ENCODE peak calls at places on chromosomes 5 and 9, in four cellular contexts. N is K562, X is H1, H is GM12878. F is an unnamed sample.

GRCh38 chr9:132703336-132703735 is 33.1 kb downstream of the GTF3C4 start:
- DNase-seq in X (no peak), H (no peak), N (no peak), F (peak; percentile 21)

GRCh38 chr9:132756214-132756799 is 86.0 kb downstream of the GTF3C4 start:
- DNase-seq in H (no peak), N (no peak), X (no peak), F (no peak)

GRCh38 chr5:103428411-103428871 is 134.1 kb downstream of the NUDT12 start:
- DNase-seq in X (no peak), N (no peak), H (no peak), F (peak; percentile 27)

GRCh38 chr9:127873886-127874285 is 3.6 kb downstream of the AK1 start:
- DNase-seq in N (no peak), H (no peak), X (no peak), F (no peak)

GRCh38 chr9:120808931-120809330 is 15.7 kb upstream of the FBXW2 start:
- DNase-seq in X (no peak), H (no peak), N (no peak), F (no peak)

GRCh38 chr9:104074876-104075275 is 19.2 kb upstream of the SMC2 start:
- DNase-seq in N (no peak), X (no peak), H (no peak), F (peak; percentile 32)

GRCh38 chr5:129670944-129671343 is 77.0 kb upstream of the MINAR2 start:
- DNase-seq in X (no peak), N (no peak), H (no peak), F (no peak)

GRCh38 chr9:109488791-109489492 is 9.2 kb downstream of the PTPN3 start:
- DNase-seq in H (no peak), N (no peak), X (no peak), F (no peak)

GRCh38 chr9:137614631-137615386 is 4.0 kb upstream of the EHMT1 start:
- DNase-seq in N (no peak), X (no peak), H (no peak), F (no peak)

GRCh38 chr5:34905564-34905963 is 9.7 kb downstream of the RAD1 start:
- DNase-seq in H (no peak), X (no peak), N (peak; percentile 41), F (no peak)

GRCh38 chr9:115923903-115924668 is 229.5 kb upstream of the PAPPA start:
- DNase-seq in H (no peak), X (no peak), N (no peak), F (peak; percentile 23)

GRCh38 chr5:65262590-65263189 is 219.0 kb downstream of the ADAMTS6 start:
- DNase-seq in H (no peak), N (no peak), X (no peak), F (no peak)

GRCh38 chr9:26579047-26579446 is 313.6 kb downstream of the CAAP1 start:
- DNase-seq in X (no peak), N (no peak), H (no peak), F (no peak)

DNA sequence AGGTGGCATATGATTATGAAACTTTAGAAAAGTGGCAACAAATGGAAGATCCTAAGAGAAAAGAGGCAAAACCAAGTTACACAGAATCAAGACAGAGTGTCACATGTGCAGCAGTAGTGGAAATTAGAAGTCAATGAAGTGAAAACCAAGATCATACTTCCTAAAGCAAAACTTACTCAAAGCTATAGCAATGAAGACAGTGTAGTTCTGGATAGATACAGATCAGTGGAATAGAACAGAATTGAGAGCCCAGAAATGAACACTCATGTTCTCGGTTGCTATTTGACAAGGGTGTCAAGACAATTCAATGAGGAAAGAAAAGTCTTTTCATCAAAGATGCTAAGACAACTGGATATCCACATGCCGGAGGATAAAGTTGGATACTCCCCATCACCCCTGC is 43.5 kb downstream of the NAA35 start:
- DNase-seq in H (no peak), X (no peak), N (no peak), F (no peak)
- TF ChIP-seq BRCA1 in H (no peak), X (no peak), N (no peak), F (no peak)

DNA sequence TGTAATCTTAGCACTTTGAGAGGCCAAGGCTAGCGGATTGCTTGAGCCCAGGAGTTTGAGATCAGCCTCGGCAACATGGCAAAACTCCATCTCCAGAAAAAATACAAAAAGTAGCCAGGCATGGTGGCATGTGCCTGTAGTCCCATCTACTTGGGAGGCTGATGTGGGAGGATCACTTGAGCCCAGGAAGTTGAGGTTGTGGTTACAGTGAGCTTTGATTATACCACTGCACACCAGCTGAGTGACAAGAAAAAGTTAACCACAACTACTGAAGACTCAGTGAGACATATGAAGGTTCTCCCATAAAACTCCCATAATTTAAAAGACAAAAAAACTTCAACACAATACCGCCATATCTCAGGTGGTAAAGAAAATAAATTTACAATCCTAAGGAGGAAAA is 98.0 kb downstream of the NR6A1 start:
- DNase-seq in N (no peak), H (no peak), X (no peak), F (no peak)
- TF ChIP-seq USF2 in N (no peak), H (no peak), X (no peak), F (no peak)

DNA sequence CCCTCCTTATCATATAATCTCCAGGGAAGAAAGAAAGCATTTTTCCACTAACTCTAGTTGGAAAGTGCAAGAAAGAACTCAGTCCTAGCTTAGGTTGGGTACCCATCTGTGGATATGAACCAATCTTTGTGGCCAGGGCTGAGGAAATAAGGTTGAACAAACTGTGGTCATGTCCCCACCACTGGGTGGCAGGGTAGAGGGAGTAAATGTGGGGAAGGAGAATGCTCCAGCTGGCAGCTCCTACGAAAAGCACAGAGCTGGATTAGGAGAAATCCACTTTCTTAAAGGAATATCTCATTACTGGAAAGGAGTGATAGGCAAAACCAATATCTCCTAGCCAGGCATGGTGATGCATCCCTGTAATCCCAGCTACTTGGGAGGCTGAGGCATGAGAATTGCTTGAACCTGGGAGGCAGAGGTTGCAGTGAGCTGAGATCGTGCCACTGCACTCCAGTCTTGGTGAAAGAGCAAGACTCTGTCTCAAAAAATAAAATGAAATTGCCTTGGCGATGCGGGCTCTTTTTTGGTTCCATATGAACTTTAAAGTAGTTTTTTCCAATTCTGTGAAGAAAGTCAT is 175.1 kb downstream of the CCDC192 start:
- DNase-seq in H (no peak), X (peak; percentile 67), N (no peak), F (peak; percentile 36)
- TF ChIP-seq CBX5 in H (no peak), X (no peak), N (no peak), F (no peak)

GRCh38 chr5:9347032-9347431 is 198.8 kb downstream of the SEMA5A start:
- DNase-seq in N (no peak), H (no peak), X (no peak), F (no peak)

GRCh38 chr5:9351535-9351934 is 194.3 kb downstream of the SEMA5A start:
- DNase-seq in N (no peak), H (no peak), X (no peak), F (no peak)

GRCh38 chr5:9350301-9350797 is 195.5 kb downstream of the SEMA5A start:
- DNase-seq in H (no peak), X (no peak), N (no peak), F (no peak)

GRCh38 chr5:9347541-9348295 is 198.2 kb downstream of the SEMA5A start:
- DNase-seq in N (no peak), H (no peak), X (no peak), F (no peak)

GRCh38 chr5:9348296-9348996 is 197.4 kb downstream of the SEMA5A start:
- DNase-seq in X (no peak), N (no peak), H (no peak), F (no peak)
- TF ChIP-seq BRCA1 in X (no peak), N (no peak), H (no peak), F (no peak)

GRCh38 chr5:10611290-10611689 is 47.4 kb downstream of the ANKRD33B start:
- DNase-seq in H (no peak), X (no peak), N (no peak), F (no peak)
- TF ChIP-seq USF2 in H (no peak), X (no peak), N (no peak), F (no peak)

GRCh38 chr9:35937227-35937626 is 20.7 kb downstream of the OR2S2 start:
- DNase-seq in N (no peak), X (no peak), H (no peak), F (no peak)

GRCh38 chr9:35933525-35934067 is 24.3 kb downstream of the SPAAR start:
- DNase-seq in H (no peak), N (no peak), X (no peak), F (no peak)

GRCh38 chr9:35938474-35939145 is 19.3 kb downstream of the OR2S2 start:
- DNase-seq in N (no peak), H (no peak), X (no peak), F (no peak)

GRCh38 chr9:35935261-35935660 is 22.7 kb downstream of the OR2S2 start:
- DNase-seq in H (no peak), X (no peak), N (no peak), F (no peak)

DNA sequence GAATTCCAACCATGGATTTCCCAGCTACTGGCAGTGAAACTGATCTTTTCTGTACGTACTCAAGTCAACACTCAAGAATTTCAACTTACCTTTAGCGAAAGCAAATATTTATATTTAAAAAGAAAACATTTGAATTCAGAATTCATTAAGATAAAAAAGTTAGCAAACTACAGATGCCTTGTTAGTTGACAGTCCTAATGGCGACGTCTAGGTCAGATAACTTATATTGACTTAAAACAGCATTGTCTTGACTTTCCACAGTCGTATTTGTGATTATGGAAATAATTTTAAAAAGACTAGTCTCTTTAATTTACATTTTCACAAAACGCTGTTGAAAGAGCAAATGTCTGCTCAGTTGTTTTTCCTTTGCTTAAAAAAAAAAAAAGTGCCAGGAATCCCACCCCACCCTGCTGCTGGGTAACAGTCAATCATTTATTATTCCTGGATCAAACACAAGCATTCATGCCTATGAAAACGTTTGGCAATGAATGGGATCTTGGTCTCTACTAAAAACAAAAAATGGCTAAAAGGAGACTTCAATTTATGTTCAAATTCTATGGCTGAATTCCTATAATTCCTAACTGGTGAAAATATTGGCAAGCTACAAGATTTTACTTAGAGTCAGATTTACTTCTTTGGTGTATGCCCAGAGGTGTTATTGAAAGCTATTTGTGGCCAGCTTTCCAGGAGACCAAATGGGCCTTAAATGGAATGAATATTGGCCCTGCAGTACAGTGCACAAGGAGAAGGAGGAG is 22.0 kb downstream of the OR2S2 start:
- DNase-seq in X (no peak), H (no peak), N (no peak), F (no peak)
- TF ChIP-seq CBX5 in X (no peak), H (no peak), N (no peak), F (no peak)

GRCh38 chr5:36934740-36935356 is 58.3 kb downstream of the NIPBL start:
- DNase-seq in H (no peak), X (no peak), N (no peak), F (no peak)
- TF ChIP-seq BRCA1 in H (no peak), X (no peak), N (no peak), F (no peak)

GRCh38 chr9:78354324-78354973 is 57.5 kb downstream of the PSAT1 start:
- DNase-seq in H (no peak), X (no peak), N (no peak), F (peak; percentile 81)

GRCh38 chr9:78351816-78352215 is 54.9 kb downstream of the PSAT1 start:
- DNase-seq in H (no peak), N (no peak), X (no peak), F (no peak)

DNA sequence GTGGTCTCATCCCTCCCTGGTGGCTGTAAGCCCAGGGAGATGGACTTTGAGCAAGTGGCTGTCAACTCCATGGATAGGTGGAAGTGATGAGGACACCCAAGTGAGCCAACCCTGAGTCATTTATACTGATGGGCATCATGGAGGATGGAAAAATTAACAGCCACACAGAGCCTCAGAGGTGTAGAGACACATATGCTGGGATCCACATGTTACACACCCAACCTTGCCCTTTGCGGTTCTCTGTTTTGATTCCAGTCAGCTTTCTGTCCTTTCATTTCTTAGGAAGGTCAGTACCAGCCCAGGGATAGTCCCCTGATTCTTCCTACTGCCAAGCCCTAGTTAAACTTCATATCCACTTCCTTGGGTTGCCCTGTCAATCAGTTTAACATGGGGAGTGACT is 51.9 kb downstream of the PSAT1 start:
- DNase-seq in H (no peak), X (no peak), N (no peak), F (no peak)
- TF ChIP-seq USF2 in H (no peak), X (no peak), N (no peak), F (no peak)